ENCODE peak calls at places on chromosomes 1 and 21, in four cellular contexts. D is foreskin fibroblast, O is heart right ventricle, A is dorsolateral prefrontal cortex. Q is an unnamed sample.

GRCh38 chr1:27574871-27575831 is 28.8 kb downstream of the AHDC1 start:
- DNase-seq in D (peak), O (peak), A (no peak), Q (no peak)

GRCh38 chr21:44871576-44872265 is 1.8 kb downstream of the PTTG1IP start:
- DNase-seq in O (no peak), D (peak), A (no peak), Q (no peak)

GRCh38 chr1:177975588-177976495 is 6.0 kb upstream of the SEC16B start:
- DNase-seq in D (peak), O (no peak), A (no peak), Q (no peak)

GRCh38 chr1:203744008-203744972 is 20.7 kb upstream of the LAX1 start:
- DNase-seq in D (peak), A (peak), O (peak), Q (peak)

GRCh38 chr1:30413111-30413440 is 310.3 kb downstream of the MATN1 start:
- DNase-seq in A (no peak), D (no peak), O (no peak), Q (no peak)

GRCh38 chr1:150789396-150789795 is 18.7 kb downstream of the CTSK start:
- DNase-seq in A (no peak), D (no peak), O (no peak), Q (no peak)

GRCh38 chr1:84967666-84968065 is 29.2 kb downstream of the MCOLN2 start:
- DNase-seq in A (no peak), D (no peak), O (no peak), Q (no peak)

GRCh38 chr21:19501115-19501514 is 1097.5 kb upstream of the TMPRSS15 start:
- DNase-seq in A (no peak), O (no peak), D (no peak), Q (no peak)

GRCh38 chr1:3590145-3590768 is 21.1 kb downstream of the MEGF6 start:
- DNase-seq in O (no peak), D (no peak), A (no peak), Q (no peak)

GRCh38 chr21:35257413-35257812 is 208.3 kb upstream of the RUNX1 start:
- DNase-seq in D (peak), A (peak), O (peak), Q (no peak)

GRCh38 chr1:94855307-94855700 is 35.1 kb downstream of the SLC44A3 start:
- DNase-seq in D (no peak), O (no peak), A (no peak), Q (no peak)

GRCh38 chr1:170959385-170959784 is 24.1 kb downstream of the MROH9 start:
- DNase-seq in D (peak), A (no peak), O (no peak), Q (no peak)

GRCh38 chr1:184152502-184152901 is 101.0 kb downstream of the TSEN15 start:
- DNase-seq in A (no peak), D (no peak), O (peak), Q (no peak)

GRCh38 chr1:189708674-189709073 is 769.0 kb downstream of the BRINP3 start:
- DNase-seq in A (no peak), O (no peak), D (no peak), Q (no peak)

GRCh38 chr1:28229089-28229488 is 3.7 kb downstream of the DNAJC8 start:
- DNase-seq in A (no peak), O (no peak), D (no peak), Q (no peak)

GRCh38 chr1:198320748-198321147 is 163.9 kb downstream of the NEK7 start:
- DNase-seq in D (no peak), A (no peak), O (no peak), Q (no peak)

GRCh38 chr1:156379420-156380165 is 10.6 kb downstream of the RHBG start:
- DNase-seq in A (no peak), O (no peak), D (no peak), Q (no peak)
- TF ChIP-seq CTCF in A (no peak), O (no peak), D (no peak), Q (no peak)

DNA sequence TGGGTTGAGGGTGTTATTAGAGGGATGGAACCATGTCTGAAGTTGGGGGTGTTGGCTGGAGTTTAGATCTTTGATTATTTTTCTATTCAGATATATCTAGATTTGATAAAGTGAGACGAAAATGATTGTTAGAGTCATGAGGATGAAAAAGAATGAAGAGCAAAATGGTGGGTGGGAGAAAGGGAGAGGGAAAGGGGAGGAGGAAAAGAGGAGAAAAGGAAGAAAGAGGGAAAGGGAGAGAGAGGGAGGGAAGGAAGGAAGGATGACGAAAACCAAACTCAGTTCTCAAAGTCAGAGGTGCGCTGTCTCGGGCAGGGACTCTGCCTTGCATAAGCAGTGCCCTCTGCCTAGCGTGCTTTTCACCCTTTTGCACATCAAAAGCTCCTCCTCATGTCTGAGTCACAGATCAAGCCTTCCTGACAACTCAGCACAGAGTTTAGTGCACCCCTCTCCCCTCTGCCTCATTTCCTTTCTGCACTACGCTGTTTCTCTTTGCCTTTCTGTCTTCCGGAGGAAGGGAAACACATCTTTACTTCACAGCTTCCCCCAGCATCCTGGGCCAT is 225.8 kb upstream of the PROX1 start:
- DNase-seq in O (no peak), A (no peak), D (no peak), Q (peak)
- TF ChIP-seq CTCF in O (no peak), A (no peak), D (no peak), Q (no peak)

GRCh38 chr1:79896136-79896535 is 889.6 kb upstream of the ADGRL4 start:
- DNase-seq in A (no peak), D (no peak), O (no peak), Q (no peak)

GRCh38 chr1:79895573-79895972 is 889.0 kb upstream of the ADGRL4 start:
- DNase-seq in A (no peak), O (no peak), D (no peak), Q (no peak)

GRCh38 chr1:79902418-79902817 is 895.9 kb upstream of the ADGRL4 start:
- DNase-seq in A (no peak), D (no peak), O (no peak), Q (no peak)

GRCh38 chr1:79899914-79900313 is 893.4 kb upstream of the ADGRL4 start:
- DNase-seq in A (no peak), D (peak), O (no peak), Q (no peak)
- TF ChIP-seq CTCF in A (no peak), D (peak), O (no peak), Q (no peak)

GRCh38 chr1:213414346-213414745 is 363.3 kb downstream of the RPS6KC1 start:
- DNase-seq in D (no peak), O (no peak), A (no peak), Q (no peak)
- TF ChIP-seq CTCF in D (no peak), O (no peak), A (no peak), Q (no peak)

GRCh38 chr1:169126335-169126734 is 19.8 kb downstream of the ATP1B1 start:
- DNase-seq in O (no peak), A (no peak), D (no peak), Q (no peak)
- TF ChIP-seq CTCF in O (no peak), A (no peak), D (no peak), Q (no peak)

GRCh38 chr1:162772571-162773154 is 17.8 kb upstream of the HSD17B7 start:
- DNase-seq in O (no peak), A (no peak), D (peak), Q (no peak)
- TF ChIP-seq CTCF in O (no peak), A (no peak), D (no peak), Q (no peak)

GRCh38 chr1:106217765-106218164 is 838.7 kb upstream of the PRMT6 start:
- DNase-seq in D (no peak), O (no peak), A (no peak), Q (no peak)
- TF ChIP-seq CTCF in D (no peak), O (no peak), A (no peak), Q (no peak)